ENCODE peak calls at places on chromosomes 16 and 17, in five cellular contexts. Q is fibroblast of lung, T is GM20000, D is endothelial cell, B is prostate gland. O is an unnamed sample.

GRCh38 chr17:77527394-77527793 is 386.6 kb downstream of the SEC14L1 start:
- DNase-seq in Q (no peak), T (no peak), D (no peak), B (no peak), O (no peak)

GRCh38 chr17:47305302-47305923 is 18.3 kb upstream of the EFCAB13 start:
- DNase-seq in Q (peak), T (no peak), D (no peak), B (no peak), O (no peak)

GRCh38 chr17:38585056-38585804 is 20.5 kb downstream of the SRCIN1 start:
- DNase-seq in Q (no peak), T (no peak), D (no peak), B (no peak), O (no peak)

GRCh38 chr16:62034236-62035114 is 1.8 kb downstream of the CDH8 start:
- DNase-seq in Q (no peak), T (no peak), D (peak), B (no peak), O (no peak)

GRCh38 chr16:19330801-19331484 is 45.4 kb downstream of the CLEC19A start:
- DNase-seq in Q (peak), T (no peak), D (no peak), B (peak), O (no peak)

GRCh38 chr17:948284-948852 is 31.2 kb downstream of the NXN start:
- DNase-seq in Q (no peak), T (no peak), D (no peak), B (peak), O (no peak)

GRCh38 chr16:10824111-10824893 is 5.7 kb upstream of the TVP23A start:
- DNase-seq in Q (no peak), T (no peak), D (no peak), B (peak), O (no peak)

GRCh38 chr17:57902800-57903759 is 52.1 kb downstream of the CUEDC1 start:
- DNase-seq in Q (peak), T (peak), D (no peak), B (peak), O (no peak)

GRCh38 chr16:21104124-21104860 is 46.4 kb downstream of the DNAH3 start:
- DNase-seq in Q (peak), T (no peak), D (peak), B (no peak), O (no peak)

GRCh38 chr17:37710344-37710886 is 34.4 kb downstream of the HNF1B start:
- DNase-seq in Q (peak), T (no peak), D (peak), B (peak), O (peak)

GRCh38 chr17:82400206-82400605 is 17.9 kb upstream of the HEXD start:
- DNase-seq in Q (no peak), T (no peak), D (no peak), B (no peak), O (no peak)

GRCh38 chr17:58324409-58325288 is 3.9 kb downstream of the TSPOAP1 start:
- DNase-seq in Q (peak), T (no peak), D (peak), B (peak), O (peak)

GRCh38 chr16:87635541-87636049 is 33.3 kb downstream of the JPH3 start:
- DNase-seq in Q (peak), T (peak), D (peak), B (peak), O (no peak)
- TF ChIP-seq CTCF in Q (peak), T (peak), D (no peak), B (no peak), O (peak)

DNA sequence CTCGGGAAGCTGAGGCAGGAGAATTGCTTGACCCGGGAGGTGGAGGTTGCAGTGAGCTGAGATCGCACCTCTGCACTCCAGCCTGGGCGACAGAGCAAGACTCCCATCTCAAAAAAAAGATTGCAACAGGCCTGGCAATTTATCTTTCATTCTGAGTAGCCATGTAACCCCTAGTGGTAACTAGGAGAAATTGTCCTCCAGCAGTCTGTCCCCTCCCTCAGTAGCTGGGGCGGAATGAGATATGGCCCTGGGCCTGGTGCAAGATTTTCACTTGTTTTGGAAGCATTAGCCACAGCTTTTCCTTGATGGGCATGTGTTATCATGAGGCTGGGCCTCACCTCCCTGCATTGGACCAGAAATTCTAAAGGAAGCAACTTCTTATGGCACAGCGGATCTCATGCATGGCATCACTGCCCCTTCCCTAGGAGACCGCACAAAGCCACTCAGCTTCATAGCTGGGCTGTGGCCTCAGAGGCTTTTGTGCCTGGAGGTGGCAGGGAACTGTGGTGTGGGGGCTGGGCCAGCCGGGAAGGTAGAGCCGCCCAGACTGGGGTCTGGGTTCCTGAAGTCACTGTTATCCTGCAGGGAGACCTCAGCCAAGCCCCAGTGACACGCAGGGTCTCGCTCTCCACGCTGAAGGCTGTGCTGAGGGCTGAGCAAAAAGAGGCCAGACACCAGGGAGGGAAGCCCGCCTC is 13.4 kb downstream of the NATD1 start:
- DNase-seq in Q (peak), T (peak), D (peak), B (no peak), O (no peak)
- TF ChIP-seq CTCF in Q (peak), T (no peak), D (peak), B (no peak), O (peak)

DNA sequence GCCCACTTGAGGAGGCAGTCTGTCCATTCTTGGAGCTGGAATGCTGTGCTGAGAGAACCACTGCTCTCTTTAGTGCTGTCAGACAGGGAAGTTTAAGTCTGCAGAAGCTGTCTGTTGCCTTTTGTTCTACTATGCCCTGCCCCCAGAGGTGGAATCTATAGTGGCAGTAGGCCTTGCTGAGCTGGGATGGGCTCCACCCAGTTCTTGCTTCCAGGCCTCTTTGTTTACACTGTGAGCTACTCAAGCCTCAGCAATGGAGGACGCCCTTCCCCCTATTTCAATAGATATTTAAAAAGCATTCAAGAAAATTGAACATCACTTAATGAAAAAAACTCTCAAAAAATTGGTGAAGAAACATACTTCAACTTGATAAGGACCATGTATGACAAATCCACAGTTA is 313.5 kb downstream of the PHKB start:
- DNase-seq in Q (peak), T (no peak), D (peak), B (no peak), O (no peak)
- TF ChIP-seq CTCF in Q (peak), T (no peak), D (no peak), B (no peak), O (peak)

GRCh38 chr16:23535901-23536300 is 21.2 kb downstream of the EARS2 start:
- DNase-seq in Q (peak), T (no peak), D (no peak), B (no peak), O (no peak)
- TF ChIP-seq CTCF in Q (no peak), T (no peak), D (no peak), B (no peak), O (no peak)

DNA sequence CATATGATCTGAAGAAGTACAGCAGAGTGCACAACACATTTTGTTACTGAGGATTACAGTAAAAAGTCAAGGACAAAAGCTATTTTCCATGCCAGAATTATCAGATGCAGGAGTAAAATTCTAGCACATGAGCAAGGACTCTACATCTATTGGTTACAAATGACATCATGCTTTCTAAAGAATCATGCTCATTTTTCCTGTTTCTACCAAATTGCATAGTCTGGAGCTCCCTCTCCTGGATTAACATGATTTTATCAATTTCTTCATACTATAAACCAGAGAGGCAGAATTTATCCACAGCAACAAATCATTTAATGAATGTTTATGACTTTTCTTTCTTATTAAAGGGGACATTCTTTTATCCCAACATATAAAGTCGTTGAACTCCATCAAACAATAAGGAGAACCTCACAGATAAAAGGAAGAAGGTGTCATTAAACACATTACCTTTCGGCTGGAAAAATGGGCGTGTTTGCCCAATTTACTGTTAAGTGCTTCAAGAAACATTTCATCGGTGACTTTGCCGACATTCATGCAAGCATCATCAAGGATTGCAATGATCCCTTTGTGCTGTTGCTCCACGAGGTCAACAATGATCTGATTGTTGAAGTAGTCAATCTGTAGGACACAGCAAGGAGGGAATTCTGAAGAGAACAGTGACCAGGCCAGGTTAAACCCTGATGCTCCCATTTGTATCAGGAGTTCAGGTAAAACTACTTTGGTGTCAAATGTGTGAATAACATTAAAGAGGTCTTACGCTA is 121.7 kb downstream of the MYO1D start:
- DNase-seq in Q (peak), T (peak), D (no peak), B (no peak), O (no peak)
- TF ChIP-seq CTCF in Q (peak), T (no peak), D (peak), B (no peak), O (peak)

DNA sequence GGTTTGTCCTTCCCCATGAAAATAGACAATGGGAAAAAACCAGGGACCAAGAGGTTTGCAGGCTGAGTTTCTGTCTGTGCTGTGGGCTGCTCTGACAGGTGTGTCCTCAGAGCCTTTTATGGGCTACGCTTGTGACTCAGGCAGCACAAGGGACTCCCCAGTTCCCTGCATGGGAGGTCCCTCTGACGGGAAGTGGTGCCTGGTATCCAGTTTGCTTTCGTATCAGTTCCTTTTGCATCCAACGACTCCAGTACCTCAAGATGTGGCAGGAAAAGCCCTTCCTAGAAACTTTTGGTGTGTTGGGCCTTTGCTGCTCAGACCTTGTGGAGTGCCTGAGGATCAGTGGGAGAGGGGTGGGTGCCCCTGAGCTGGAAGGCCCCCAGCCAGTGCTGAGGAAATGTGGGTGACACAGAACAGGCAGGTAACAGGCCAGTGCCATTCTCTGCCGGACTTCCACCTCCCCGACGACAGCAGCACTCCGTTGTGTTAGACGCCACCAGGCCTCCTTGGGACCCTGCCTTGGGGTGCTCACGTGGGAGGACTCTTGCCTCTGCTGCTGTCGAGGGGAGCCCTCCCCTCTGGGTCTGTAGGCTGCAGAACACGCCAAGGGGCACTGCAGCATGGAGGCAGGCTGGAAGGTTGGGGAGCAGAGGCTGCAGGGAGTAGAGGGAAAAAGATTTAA is 38.4 kb upstream of the IRF8 start:
- DNase-seq in Q (no peak), T (peak), D (no peak), B (no peak), O (no peak)
- TF ChIP-seq CTCF in Q (no peak), T (no peak), D (no peak), B (no peak), O (no peak)

DNA sequence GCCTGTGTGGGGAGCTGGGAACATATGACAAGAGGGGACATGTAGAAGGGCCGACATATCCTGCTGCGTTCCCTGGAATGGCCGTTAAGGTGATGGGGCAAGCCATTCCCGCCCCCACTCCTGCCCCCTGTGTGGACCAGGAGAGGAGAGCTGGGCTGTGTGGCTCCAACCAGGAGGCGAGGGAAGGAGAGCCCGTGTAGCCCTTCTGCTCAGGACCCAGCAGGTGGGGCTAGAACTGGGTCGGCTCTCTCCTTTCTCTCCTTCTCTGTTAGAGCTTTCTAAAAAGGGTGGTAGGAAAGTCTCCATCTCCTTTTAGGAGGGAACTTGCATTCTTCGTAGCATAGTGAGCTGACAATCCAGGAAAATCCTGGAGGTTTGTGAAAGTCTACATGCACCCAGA is 12.8 kb downstream of the SPHK1 start:
- DNase-seq in Q (no peak), T (no peak), D (no peak), B (no peak), O (no peak)
- TF ChIP-seq CTCF in Q (peak), T (no peak), D (no peak), B (no peak), O (no peak)

GRCh38 chr17:31859487-31860008 is 504 bp upstream of the COPRS start:
- DNase-seq in Q (peak), T (no peak), D (no peak), B (no peak), O (no peak)

GRCh38 chr17:31857920-31858646 is 961 bp downstream of the COPRS start:
- DNase-seq in Q (peak), T (no peak), D (no peak), B (no peak), O (no peak)

GRCh38 chr17:31856750-31857149 is 2.3 kb downstream of the COPRS start:
- DNase-seq in Q (peak), T (no peak), D (no peak), B (no peak), O (no peak)

GRCh38 chr17:31854672-31855071 is 4.4 kb downstream of the COPRS start:
- DNase-seq in Q (peak), T (no peak), D (no peak), B (no peak), O (no peak)

GRCh38 chr17:31858647-31859486 is at the start of gene COPRS:
- DNase-seq in Q (peak), T (peak), D (peak), B (peak), O (peak)
- TF ChIP-seq CTCF in Q (no peak), T (no peak), D (no peak), B (peak), O (peak)

GRCh38 chr17:72433797-72434196 is 313.0 kb downstream of the SOX9 start:
- DNase-seq in Q (no peak), T (no peak), D (no peak), B (no peak), O (no peak)

GRCh38 chr17:72432881-72433280 is 312.1 kb downstream of the SOX9 start:
- DNase-seq in Q (no peak), T (no peak), D (no peak), B (no peak), O (no peak)

GRCh38 chr17:72429066-72429638 is 308.3 kb downstream of the SOX9 start:
- DNase-seq in Q (no peak), T (no peak), D (no peak), B (no peak), O (no peak)

GRCh38 chr17:72432143-72432604 is 311.4 kb downstream of the SOX9 start:
- DNase-seq in Q (no peak), T (no peak), D (no peak), B (no peak), O (no peak)

GRCh38 chr17:72430611-72431432 is 310.0 kb downstream of the SOX9 start:
- DNase-seq in Q (no peak), T (no peak), D (no peak), B (no peak), O (no peak)
- TF ChIP-seq CTCF in Q (peak), T (no peak), D (peak), B (no peak), O (peak)

O was measured in progenitor cell of endocrine pancreas.